ENCODE peak calls at places on chromosomes 4 and X, in eight cellular contexts. L, K, W, C, I, E, N and O are unnamed samples.

GRCh38 chr4:142706381-142706780 is 139.7 kb downstream of the INPP4B start:
- DNase-seq in N (no peak), K (no peak), W (no peak), E (no peak), L (no peak), I (no peak), C (no peak), O (no peak)

GRCh38 chrX:101025126-101025525 is 26.8 kb downstream of the TRMT2B start:
- DNase-seq in C (no peak), K (no peak), W (no peak), L (no peak), N (no peak), E (no peak), I (no peak), O (peak)

GRCh38 chr4:69497081-69497480 is 1.4 kb upstream of the UGT2B4 start:
- DNase-seq in K (no peak), N (no peak), C (no peak), L (no peak), I (no peak), W (no peak), E (peak), O (no peak)

GRCh38 chr4:113809313-113809712 is 47.8 kb upstream of the CAMK2D start:
- DNase-seq in N (no peak), W (no peak), I (no peak), L (no peak), K (no peak), C (no peak), E (peak), O (no peak)

GRCh38 chr4:184762100-184762499 is 28.2 kb upstream of the CENPU start:
- DNase-seq in C (no peak), K (no peak), N (no peak), L (no peak), W (no peak), I (no peak), E (no peak), O (no peak)

GRCh38 chr4:99402765-99403164 is 32.4 kb downstream of the ADH7 start:
- DNase-seq in K (no peak), L (no peak), I (no peak), C (no peak), N (no peak), E (no peak), W (no peak), O (no peak)

GRCh38 chrX:15579778-15580747 is 20.7 kb downstream of the ACE2 start:
- DNase-seq in K (no peak), W (no peak), N (no peak), I (no peak), E (peak), L (no peak), C (no peak), O (no peak)

GRCh38 chr4:925771-926500 is 6.2 kb downstream of the GAK start:
- DNase-seq in N (no peak), L (peak), C (no peak), E (no peak), K (no peak), W (no peak), I (no peak), O (no peak)

GRCh38 chr4:48604527-48604926 is 114.5 kb downstream of the ZAR1 start:
- DNase-seq in K (no peak), C (no peak), N (no peak), E (no peak), L (no peak), I (no peak), W (no peak), O (no peak)

GRCh38 chrX:51395807-51396728 is 63.4 kb downstream of the NUDT10 start:
- DNase-seq in W (no peak), C (peak), K (peak), L (peak), I (no peak), N (no peak), E (no peak), O (no peak)